ENCODE peak calls at places on chromosome 14, in five cellular contexts. W, N, V, S and Y are unnamed samples.

GRCh38 chr14:24387014-24387355 is 11.8 kb upstream of the NYNRIN start:
- DNase-seq in W (no peak), N (no peak), V (no peak), S (no peak), Y (no peak)

GRCh38 chr14:89428163-89428523 is 11.1 kb upstream of the FOXN3 start:
- DNase-seq in W (no peak), N (no peak), V (no peak), S (no peak), Y (no peak)

GRCh38 chr14:94897092-94897491 is 127.2 kb upstream of the GSC start:
- DNase-seq in W (no peak), N (no peak), V (no peak), S (no peak), Y (no peak)

GRCh38 chr14:105155681-105156413 is 12.7 kb downstream of the JAG2 start:
- DNase-seq in W (no peak), N (no peak), V (no peak), S (no peak), Y (no peak)

GRCh38 chr14:48373993-48374392 is 698.6 kb upstream of the MDGA2 start:
- DNase-seq in W (no peak), N (no peak), V (no peak), S (no peak), Y (no peak)

GRCh38 chr14:74508292-74508731 is 14.7 kb downstream of the ISCA2 start:
- DNase-seq in W (no peak), N (no peak), V (no peak), S (no peak), Y (no peak)

GRCh38 chr14:68089146-68089715 is 269.7 kb downstream of the RAD51B start:
- DNase-seq in W (no peak), N (peak), V (no peak), S (no peak), Y (no peak)

GRCh38 chr14:99339551-99339950 is 67.6 kb upstream of the BCL11B start:
- DNase-seq in W (no peak), N (no peak), V (no peak), S (no peak), Y (no peak)

GRCh38 chr14:58777541-58777979 is 139.8 kb downstream of the DACT1 start:
- DNase-seq in W (no peak), N (no peak), V (no peak), S (no peak), Y (no peak)

GRCh38 chr14:106436310-106436905 is 910.0 kb downstream of the TMEM121 start:
- DNase-seq in W (no peak), N (peak), V (peak), S (peak), Y (no peak)

GRCh38 chr14:67332468-67332867 is 27.1 kb downstream of the ATP6V1D start:
- DNase-seq in W (no peak), N (no peak), V (no peak), S (no peak), Y (no peak)

GRCh38 chr14:68283378-68284123 is 464.0 kb downstream of the RAD51B start:
- DNase-seq in W (no peak), N (no peak), V (peak), S (peak), Y (peak)

GRCh38 chr14:100804558-100805309 is 21.2 kb upstream of the MEG3 start:
- DNase-seq in W (no peak), N (no peak), V (no peak), S (no peak), Y (no peak)

GRCh38 chr14:76376878-76377523 is 1.1 kb downstream of the ESRRB start:
- DNase-seq in W (no peak), N (no peak), V (no peak), S (no peak), Y (no peak)